ENCODE peak calls at places on chromosomes 2 and 18, in four cellular contexts. O, X, Y and T are unnamed samples.
A peak's percentile ranks its signal among the peaks of the same experiment; 100 is the strongest.

GRCh38 chr2:227280895-227281294 is 44.2 kb upstream of the MFF start:
- DNase-seq in O (no peak), X (peak; percentile 3), Y (no peak), T (no peak)

GRCh38 chr2:241897231-241897916 is 27.8 kb downstream of the RTP5 start:
- DNase-seq in O (no peak), X (no peak), Y (no peak), T (no peak)

GRCh38 chr2:213232649-213233437 is 51.4 kb upstream of the SPAG16 start:
- DNase-seq in O (no peak), X (peak; percentile 57), Y (peak; percentile 79), T (peak; percentile 40)

GRCh38 chr2:237732070-237732469 is 66.5 kb upstream of the RBM44 start:
- DNase-seq in O (no peak), X (no peak), Y (no peak), T (no peak)

GRCh38 chr18:45590546-45590945 is 24.7 kb upstream of the SLC14A2 start:
- DNase-seq in O (no peak), X (no peak), Y (no peak), T (no peak)

GRCh38 chr2:240426797-240427721 is 8.4 kb upstream of the GPC1 start:
- DNase-seq in O (no peak), X (no peak), Y (no peak), T (peak; percentile 1)

GRCh38 chr2:207498427-207498826 is 31.3 kb upstream of the CREB1 start:
- DNase-seq in O (no peak), X (no peak), Y (no peak), T (no peak)

GRCh38 chr18:3388323-3388722 is 61.6 kb upstream of the TGIF1 start:
- DNase-seq in O (no peak), X (no peak), Y (no peak), T (no peak)

GRCh38 chr2:220662415-220662814 is 909.7 kb downstream of the EPHA4 start:
- DNase-seq in O (no peak), X (no peak), Y (no peak), T (no peak)